ENCODE peak calls at places on chromosomes 6 and 20, in ten cellular contexts. A, L, Z, W, B, H, C, I, K and Q are unnamed samples.

GRCh38 chr6:151255811-151256210 is 16.0 kb downstream of the AKAP12 start:
- DNase-seq in W (no peak), H (no peak), I (no peak), K (no peak), C (no peak), L (no peak), Z (no peak), A (no peak), B (no peak), Q (no peak)

GRCh38 chr20:49356676-49357075 is 78.8 kb upstream of the ZNFX1 start:
- DNase-seq in C (no peak), K (no peak), A (no peak), Z (no peak), I (no peak), B (no peak), H (no peak), W (no peak), L (no peak), Q (peak)

GRCh38 chr20:36736451-36737182 is 9.3 kb downstream of the NDRG3 start:
- DNase-seq in K (no peak), C (no peak), A (no peak), Z (no peak), I (no peak), W (no peak), H (no peak), B (no peak), L (no peak), Q (no peak)

GRCh38 chr6:16318538-16318937 is 80.2 kb downstream of the GMPR start:
- DNase-seq in Z (no peak), I (no peak), A (no peak), H (no peak), W (no peak), L (no peak), C (no peak), K (peak), B (no peak), Q (peak)

GRCh38 chr6:2081155-2082138 is 164.0 kb downstream of the GMDS start:
- DNase-seq in B (no peak), H (no peak), C (peak), K (no peak), W (no peak), Z (no peak), A (no peak), L (no peak), I (peak), Q (no peak)

GRCh38 chr20:39089029-39089428 is 126.9 kb downstream of the DHX35 start:
- DNase-seq in A (no peak), I (no peak), B (no peak), W (no peak), C (no peak), Z (no peak), K (no peak), H (no peak), L (no peak), Q (no peak)

GRCh38 chr20:11852189-11852588 is 65.5 kb upstream of the BTBD3 start:
- DNase-seq in K (no peak), B (no peak), H (no peak), Z (no peak), W (no peak), C (no peak), A (no peak), I (no peak), L (no peak), Q (no peak)

GRCh38 chr6:137869781-137870180 is 2.7 kb downstream of the TNFAIP3 start:
- DNase-seq in C (no peak), I (no peak), H (no peak), A (no peak), B (no peak), W (no peak), K (no peak), Z (no peak), L (no peak), Q (no peak)

GRCh38 chr6:167044696-167045095 is 45.5 kb downstream of the CEP43 start:
- DNase-seq in L (no peak), W (no peak), B (no peak), H (peak), I (no peak), Z (no peak), K (peak), A (no peak), C (no peak), Q (no peak)

GRCh38 chr6:167644404-167645132 is 182.1 kb upstream of the AFDN start:
- DNase-seq in C (no peak), B (no peak), A (no peak), L (no peak), Z (no peak), K (no peak), I (no peak), W (no peak), H (no peak), Q (no peak)

GRCh38 chr20:34324541-34324940 is 21.4 kb upstream of the AHCY start:
- DNase-seq in Z (no peak), C (no peak), L (no peak), A (no peak), I (peak), H (no peak), W (no peak), B (no peak), K (no peak), Q (no peak)

GRCh38 chr6:113824411-113824810 is 32.7 kb upstream of the MARCKS start:
- DNase-seq in K (peak), W (no peak), B (no peak), C (no peak), A (no peak), Z (no peak), H (no peak), L (no peak), I (no peak), Q (no peak)

GRCh38 chr6:137222376-137222775 is 3.2 kb upstream of the IFNGR1 start:
- DNase-seq in L (no peak), K (no peak), C (no peak), W (no peak), A (no peak), H (no peak), B (no peak), Z (no peak), I (no peak), Q (no peak)

GRCh38 chr6:83474309-83474708 is 38.0 kb upstream of the PRSS35 start:
- DNase-seq in B (no peak), L (no peak), Z (no peak), I (no peak), W (no peak), K (peak), C (no peak), H (no peak), A (no peak), Q (no peak)

GRCh38 chr6:12608016-12608860 is 108.3 kb upstream of the PHACTR1 start:
- DNase-seq in C (peak), K (no peak), L (no peak), W (no peak), A (no peak), I (peak), B (no peak), H (no peak), Z (no peak), Q (peak)

GRCh38 chr20:44967207-44967807 is 995 bp downstream of the STK4 start:
- DNase-seq in A (no peak), W (no peak), Z (no peak), C (no peak), K (no peak), L (peak), H (no peak), B (no peak), I (peak), Q (peak)

GRCh38 chr6:46513533-46513932 is 22.3 kb upstream of the RCAN2 start:
- DNase-seq in W (no peak), K (no peak), Z (no peak), C (no peak), B (no peak), I (no peak), L (no peak), A (no peak), H (no peak), Q (no peak)

GRCh38 chr6:164040994-164041393 is 626.5 kb downstream of the QKI start:
- DNase-seq in B (no peak), C (no peak), L (no peak), K (no peak), W (no peak), H (no peak), I (no peak), A (no peak), Z (no peak), Q (no peak)

GRCh38 chr6:151502499-151502898 is 8.7 kb downstream of the CCDC170 start:
- DNase-seq in K (peak), B (peak), W (peak), C (no peak), A (no peak), H (no peak), Z (no peak), L (no peak), I (no peak), Q (peak)

GRCh38 chr6:47130086-47130485 is 88.0 kb upstream of the ADGRF1 start:
- DNase-seq in C (no peak), I (no peak), W (no peak), K (peak), A (no peak), L (no peak), H (no peak), Z (no peak), B (no peak), Q (no peak)

GRCh38 chr20:18537651-18538050 is 29.6 kb upstream of the SMIM26 start:
- DNase-seq in Z (no peak), A (no peak), L (no peak), W (no peak), I (no peak), C (no peak), H (no peak), K (no peak), B (no peak), Q (peak)

GRCh38 chr6:17015551-17016381 is 86.1 kb upstream of the STMND1 start:
- DNase-seq in W (no peak), I (no peak), L (no peak), C (no peak), K (no peak), B (no peak), H (peak), A (no peak), Z (no peak), Q (no peak)

GRCh38 chr6:81766482-81767069 is 14.1 kb upstream of the TENT5A start:
- DNase-seq in B (no peak), H (no peak), I (no peak), C (no peak), L (peak), K (peak), A (peak), Z (no peak), W (no peak), Q (peak)

GRCh38 chr6:84998223-84998622 is 233.8 kb upstream of the TBX18 start:
- DNase-seq in Z (no peak), H (no peak), I (no peak), W (no peak), L (no peak), A (no peak), K (no peak), C (no peak), B (no peak), Q (no peak)

GRCh38 chr20:396619-397431 is 11.3 kb upstream of the RBCK1 start:
- DNase-seq in A (no peak), B (no peak), C (no peak), K (no peak), H (no peak), I (no peak), L (peak), W (no peak), Z (no peak), Q (no peak)

GRCh38 chr6:79302341-79302740 is 67.9 kb upstream of the HMGN3 start:
- DNase-seq in A (peak), W (no peak), B (peak), L (no peak), Z (no peak), I (no peak), C (no peak), H (no peak), K (no peak), Q (peak)

GRCh38 chr6:145015739-145016558 is 719.4 kb downstream of the EPM2A start:
- DNase-seq in K (peak), B (peak), H (no peak), C (peak), Z (no peak), W (peak), I (no peak), A (peak), L (no peak), Q (peak)

GRCh38 chr6:42227173-42227850 is 9.7 kb upstream of the MRPS10 start:
- DNase-seq in K (no peak), A (no peak), H (no peak), Z (no peak), B (no peak), W (peak), I (no peak), C (no peak), L (no peak), Q (peak)
- H3K4me2 ChIP-seq in K (peak), A (peak), H (no peak), Z (no peak), B (peak), W (peak), I (no peak), C (no peak), L (peak), Q (peak)

GRCh38 chr20:5267092-5267491 is 49.7 kb downstream of the PROKR2 start:
- DNase-seq in K (no peak), I (no peak), A (no peak), C (no peak), Z (no peak), W (no peak), L (no peak), B (no peak), H (no peak), Q (no peak)
- H3K4me2 ChIP-seq in K (no peak), I (no peak), A (no peak), C (no peak), Z (no peak), W (no peak), L (no peak), B (no peak), H (no peak), Q (no peak)

GRCh38 chr20:61217848-61218247 is 34.2 kb upstream of the CDH4 start:
- DNase-seq in W (no peak), Z (no peak), H (no peak), C (no peak), I (no peak), K (no peak), A (no peak), B (no peak), L (no peak), Q (no peak)
- H3K4me2 ChIP-seq in W (no peak), Z (no peak), H (no peak), C (no peak), I (no peak), K (no peak), A (no peak), B (no peak), L (no peak), Q (no peak)

DNA sequence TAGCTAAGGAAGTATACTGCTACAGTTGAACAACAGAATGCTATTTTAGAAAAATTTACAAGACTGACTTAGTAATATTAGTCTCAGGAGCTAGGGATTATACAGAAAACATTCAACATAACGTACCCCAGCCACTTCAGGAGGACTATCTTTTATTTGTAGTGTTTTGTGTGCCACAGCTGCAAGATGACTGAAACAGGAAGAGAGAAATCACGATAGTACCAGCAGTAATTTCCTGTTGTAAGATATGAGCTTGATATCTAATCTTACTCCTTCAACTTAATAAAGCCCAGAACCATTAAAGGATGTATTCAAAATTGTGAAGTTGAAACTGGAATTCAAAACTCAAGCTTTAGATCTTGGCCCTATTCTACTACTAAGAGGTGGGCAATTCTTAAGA is 42.1 kb downstream of the SLC35A1 start:
- DNase-seq in C (no peak), W (no peak), Z (no peak), A (no peak), K (no peak), H (no peak), B (no peak), I (no peak), L (no peak), Q (no peak)
- H3K4me2 ChIP-seq in C (no peak), W (no peak), Z (no peak), A (no peak), K (no peak), H (no peak), B (no peak), I (no peak), L (no peak), Q (no peak)

GRCh38 chr20:47605673-47606413 is 104.2 kb downstream of the NCOA3 start:
- DNase-seq in K (no peak), L (peak), A (no peak), I (no peak), Z (no peak), B (no peak), W (no peak), C (no peak), H (no peak), Q (no peak)
- H3K4me2 ChIP-seq in K (no peak), L (no peak), A (no peak), I (no peak), Z (no peak), B (no peak), W (peak), C (no peak), H (no peak), Q (no peak)

DNA sequence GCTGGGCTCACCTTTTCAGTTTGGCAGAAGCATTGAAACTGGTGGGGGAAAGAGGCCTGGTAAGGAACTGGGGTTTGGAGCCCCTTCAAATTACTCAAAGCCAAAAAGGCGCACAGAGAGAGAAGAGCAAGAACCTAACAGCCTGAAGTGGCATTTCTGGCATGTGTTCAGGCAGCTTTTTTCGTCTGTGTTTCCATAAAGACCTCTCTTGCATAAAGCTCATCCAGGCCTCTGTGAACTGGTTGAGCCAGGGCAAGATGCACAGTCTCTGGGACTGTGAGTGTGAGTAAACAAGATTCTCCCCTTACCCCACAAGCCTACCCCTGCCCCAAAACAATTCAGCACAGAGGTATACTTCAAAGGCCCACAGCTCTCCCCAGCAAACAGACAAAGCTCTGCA is 167.8 kb downstream of the QRSL1 start:
- DNase-seq in I (no peak), L (no peak), W (no peak), Z (no peak), C (no peak), B (no peak), H (no peak), A (no peak), K (no peak), Q (no peak)
- H3K4me2 ChIP-seq in I (no peak), L (no peak), W (peak), Z (no peak), C (no peak), B (no peak), H (no peak), A (peak), K (no peak), Q (no peak)